ENCODE peak calls at places on chromosome 10, in five cellular contexts. J is HCT116, B is SK-N-SH, N is MM.1S, A is neural progenitor cell. S is an unnamed sample.

GRCh38 chr10:120783901-120784300 is 67.3 kb upstream of the WDR11 start:
- DNase-seq in J (no peak), B (no peak), N (no peak), A (no peak), S (no peak)

GRCh38 chr10:59995862-59996261 is 89.5 kb upstream of the CCDC6 start:
- DNase-seq in J (no peak), B (no peak), N (no peak), A (no peak), S (peak; percentile 38)

GRCh38 chr10:121527690-121528089 is 70.6 kb downstream of the FGFR2 start:
- DNase-seq in J (no peak), B (no peak), N (no peak), A (peak; percentile 67), S (no peak)

GRCh38 chr10:110268931-110269640 is 35.6 kb downstream of the SMNDC1 start:
- DNase-seq in J (no peak), B (peak; percentile 17), N (no peak), A (no peak), S (no peak)

GRCh38 chr10:89414879-89415821 is 782 bp downstream of the IFIT5 start:
- DNase-seq in J (no peak), B (peak; percentile 82), N (peak; percentile 43), A (peak; percentile 60), S (peak; percentile 35)

GRCh38 chr10:124089859-124090258 is 3.5 kb downstream of the CHST15 start:
- DNase-seq in J (no peak), B (no peak), N (peak; percentile 6), A (no peak), S (no peak)

GRCh38 chr10:89837173-89838001 is 136.0 kb downstream of the KIF20B start:
- DNase-seq in J (no peak), B (peak; percentile 45), N (peak; percentile 34), A (no peak), S (peak; percentile 1)

GRCh38 chr10:116186273-116186672 is 86.7 kb downstream of the GFRA1 start:
- DNase-seq in J (no peak), B (no peak), N (no peak), A (no peak), S (no peak)

GRCh38 chr10:29105516-29106215 is 183.2 kb upstream of the LYZL1 start:
- DNase-seq in J (no peak), B (no peak), N (no peak), A (no peak), S (peak; percentile 84)

GRCh38 chr10:43259981-43260761 is 6.7 kb downstream of the RASGEF1A start:
- DNase-seq in J (no peak), B (peak; percentile 76), N (peak; percentile 70), A (no peak), S (peak; percentile 25)

GRCh38 chr10:94397549-94398370 is 4.6 kb upstream of the TBC1D12 start:
- DNase-seq in J (no peak), B (peak; percentile 6), N (no peak), A (no peak), S (peak; percentile 20)

GRCh38 chr10:92965314-92965713 is 95.3 kb upstream of the CYP26C1 start:
- DNase-seq in J (peak; percentile 34), B (peak; percentile 15), N (peak; percentile 66), A (peak; percentile 69), S (peak; percentile 68)

GRCh38 chr10:114615600-114616007 is 42.5 kb downstream of the ABLIM1 start:
- DNase-seq in J (no peak), B (no peak), N (peak; percentile 88), A (no peak), S (no peak)

GRCh38 chr10:64376169-64376568 is 855.0 kb downstream of the REEP3 start:
- DNase-seq in J (no peak), B (peak; percentile 9), N (no peak), A (peak; percentile 26), S (no peak)

GRCh38 chr10:30493609-30494530 is 59.9 kb downstream of the MAP3K8 start:
- DNase-seq in J (no peak), B (no peak), N (no peak), A (no peak), S (peak; percentile 49)
- TF ChIP-seq CTCF in J (peak; percentile 24), B (peak; percentile 17), N (peak; percentile 12), A (peak; percentile 16), S (no peak)

GRCh38 chr10:660413-660979 is 29.0 kb downstream of the DIP2C start:
- DNase-seq in J (no peak), B (no peak), N (peak; percentile 37), A (no peak), S (no peak)
- H3K9ac ChIP-seq in J (no peak overlapping the region), B (peak overlapping the region; percentile 30), N (peak overlapping the region; percentile 64), A (no peak overlapping the region), S (no peak overlapping the region)

DNA sequence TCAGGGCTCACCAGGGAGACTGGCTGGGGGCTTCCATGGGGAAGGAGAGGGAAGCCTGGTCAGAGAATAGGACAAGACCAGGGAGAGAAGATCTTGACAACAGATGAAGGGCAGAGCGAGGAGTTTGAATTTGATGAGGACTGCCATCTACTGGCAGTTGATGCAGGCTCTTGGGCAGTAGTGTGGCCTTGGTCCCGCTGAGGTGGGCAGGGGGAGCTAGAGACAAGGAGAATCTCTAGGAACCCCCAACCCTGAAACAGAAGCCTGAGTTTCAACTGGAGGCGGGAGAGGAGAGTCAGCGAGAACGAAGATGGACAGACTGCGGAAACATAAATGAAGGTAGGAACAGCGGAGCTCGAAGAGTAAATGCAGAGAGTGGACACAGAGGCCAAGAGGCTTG is 81.0 kb downstream of the PPP1R3C start:
- DNase-seq in J (peak; percentile 16), B (peak; percentile 55), N (no peak), A (peak; percentile 86), S (peak; percentile 40)
- TF ChIP-seq EZH2phosphoT487 in J (no peak), B (no peak), N (no peak), A (no peak), S (no peak)

DNA sequence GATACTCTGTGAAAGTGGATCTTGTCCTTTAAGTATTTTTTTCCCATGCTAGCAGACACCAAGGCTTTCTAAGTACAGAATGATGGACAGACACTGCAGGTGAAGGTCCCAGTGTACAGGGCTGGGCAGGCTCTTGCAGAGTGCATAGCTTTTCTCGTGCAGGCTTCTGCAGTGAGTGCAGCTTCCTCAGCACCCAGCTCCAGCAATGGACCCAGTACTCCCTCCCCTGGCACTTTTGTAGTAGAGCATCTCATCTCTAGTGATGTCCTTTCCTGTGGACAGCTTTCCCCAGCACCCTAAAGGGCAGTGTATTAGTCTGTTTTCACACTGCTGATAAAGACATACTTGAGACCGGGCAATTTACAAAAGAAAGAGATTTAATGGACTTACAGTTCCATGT is 104.3 kb downstream of the CUL2 start:
- DNase-seq in J (no peak), B (no peak), N (peak; percentile 72), A (peak; percentile 51), S (peak; percentile 87)
- TF ChIP-seq CTCF in J (peak; percentile 17), B (no peak), N (peak; percentile 66), A (peak; percentile 49), S (peak; percentile 93)

DNA sequence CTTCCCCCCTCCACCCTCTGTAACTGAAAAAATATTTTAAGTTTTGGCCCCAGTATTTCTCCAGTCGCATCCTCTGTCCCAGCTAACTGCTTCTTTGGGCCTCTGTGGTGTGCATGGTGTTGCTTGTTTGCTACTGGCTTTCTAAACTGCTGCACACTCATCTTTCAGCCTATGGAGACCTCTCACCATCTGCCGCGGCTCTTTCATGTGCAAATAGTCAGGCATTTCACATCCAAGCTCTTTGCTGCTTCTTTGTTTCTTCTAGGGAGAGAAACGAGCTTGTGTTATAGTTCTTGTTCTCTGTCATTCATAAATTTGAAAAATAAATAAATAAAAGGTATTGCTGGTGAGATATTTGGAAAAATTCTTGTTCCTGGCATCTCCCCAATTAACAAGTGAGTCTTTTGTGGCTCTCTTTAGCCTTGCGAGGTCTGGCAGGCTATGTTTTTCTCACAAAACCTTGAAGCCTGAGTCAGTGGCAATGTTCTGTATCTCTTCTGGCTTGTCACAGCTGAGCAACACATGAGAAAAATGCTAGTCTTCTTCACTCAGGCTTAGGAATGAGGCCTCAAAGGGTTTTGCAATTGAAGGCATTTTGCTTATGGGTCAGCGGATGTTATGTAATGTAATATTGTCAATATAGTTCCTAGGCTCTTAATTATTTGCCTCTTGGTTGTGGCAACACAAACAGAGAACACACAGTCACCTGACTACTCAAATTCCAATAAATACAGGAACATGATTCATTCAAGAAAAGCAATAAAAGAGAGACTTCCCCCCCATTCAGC is 274.0 kb downstream of the FRMD4A start:
- DNase-seq in J (no peak), B (no peak), N (no peak), A (peak; percentile 34), S (no peak)
- H3K9ac ChIP-seq in J (no peak overlapping the region), B (no peak overlapping the region), N (no peak overlapping the region), A (no peak overlapping the region), S (no peak overlapping the region)

GRCh38 chr10:26567349-26567721 is 129.2 kb downstream of the APBB1IP start:
- DNase-seq in J (no peak), B (peak; percentile 51), N (no peak), A (no peak), S (no peak)
- TF ChIP-seq EZH2phosphoT487 in J (no peak), B (no peak), N (no peak), A (no peak), S (no peak)

GRCh38 chr10:52346394-52347326 is 32.6 kb downstream of the DKK1 start:
- DNase-seq in J (no peak), B (no peak), N (no peak), A (no peak), S (no peak)

GRCh38 chr10:52348037-52348564 is 34.0 kb downstream of the DKK1 start:
- DNase-seq in J (no peak), B (no peak), N (no peak), A (no peak), S (no peak)

GRCh38 chr10:52351911-52352310 is 37.8 kb downstream of the DKK1 start:
- DNase-seq in J (no peak), B (no peak), N (no peak), A (no peak), S (peak; percentile 89)

GRCh38 chr10:52343439-52343838 is 29.4 kb downstream of the DKK1 start:
- DNase-seq in J (no peak), B (no peak), N (no peak), A (no peak), S (no peak)

GRCh38 chr10:52347327-52347667 is 33.2 kb downstream of the DKK1 start:
- DNase-seq in J (no peak), B (no peak), N (no peak), A (no peak), S (no peak)
- TF ChIP-seq CTCF in J (no peak), B (no peak), N (no peak), A (no peak), S (no peak)

GRCh38 chr10:70512149-70512611 is 33.6 kb downstream of the PALD1 start:
- DNase-seq in J (no peak), B (peak; percentile 75), N (peak; percentile 25), A (peak; percentile 23), S (no peak)
- H3K9ac ChIP-seq in J (no peak overlapping the region), B (no peak overlapping the region), N (no peak overlapping the region), A (no peak overlapping the region), S (no peak overlapping the region)

DNA sequence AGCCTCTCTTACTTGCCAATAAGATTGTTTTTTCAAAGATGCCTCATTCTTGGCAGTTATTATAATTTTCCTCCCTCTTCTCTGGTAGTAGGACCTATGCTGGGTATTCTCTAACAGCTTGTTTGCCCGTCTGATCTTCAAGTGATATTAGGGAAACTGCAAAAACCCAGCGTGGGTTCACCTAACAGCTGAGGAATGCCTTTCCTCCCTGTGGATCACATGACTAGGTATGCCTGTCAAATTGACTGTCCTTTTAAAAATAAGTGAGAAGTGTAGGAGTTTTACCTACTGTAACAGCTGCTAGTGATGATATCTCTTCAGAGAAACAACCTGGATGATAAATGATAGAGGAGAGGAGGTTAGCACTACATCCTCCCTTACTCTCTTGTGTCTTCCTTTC is 22.0 kb downstream of the HECTD2 start:
- DNase-seq in J (no peak), B (no peak), N (no peak), A (no peak), S (no peak)
- TF ChIP-seq EZH2phosphoT487 in J (no peak), B (no peak), N (no peak), A (no peak), S (no peak)

GRCh38 chr10:47403401-47404318 is 19.6 kb upstream of the ZNF488 start:
- DNase-seq in J (no peak), B (no peak), N (no peak), A (no peak), S (no peak)
- TF ChIP-seq CTCF in J (peak; percentile 45), B (peak; percentile 28), N (no peak), A (no peak), S (peak; percentile 26)